ENCODE peak calls at places on chromosomes 3 and 15, in eight cellular contexts. One of them, this sample, is unnamed.

GRCh38 chr3:184186184-184186901 is at the start of gene ABCF3:
- DNase-seq in astrocyte: peak
- DNase-seq in hepatocyte: no peak
- DNase-seq in CD4-positive, alpha-beta T cell: no peak
- DNase-seq in neural progenitor cell: no peak
- DNase-seq in thoracic aorta: no peak
- DNase-seq in adrenal gland: peak
- DNase-seq in B cell: no peak
- DNase-seq in this sample: no peak

GRCh38 chr15:101459579-101460300 is 29.8 kb downstream of the PCSK6 start:
- DNase-seq in astrocyte: no peak
- DNase-seq in hepatocyte: no peak
- DNase-seq in CD4-positive, alpha-beta T cell: no peak
- DNase-seq in neural progenitor cell: no peak
- DNase-seq in thoracic aorta: no peak
- DNase-seq in adrenal gland: no peak
- DNase-seq in B cell: no peak
- DNase-seq in this sample: no peak

GRCh38 chr15:25242957-25243799 is 195.6 kb downstream of the UBE3A start:
- DNase-seq in astrocyte: no peak
- DNase-seq in hepatocyte: no peak
- DNase-seq in CD4-positive, alpha-beta T cell: no peak
- DNase-seq in neural progenitor cell: no peak
- DNase-seq in thoracic aorta: no peak
- DNase-seq in adrenal gland: peak
- DNase-seq in B cell: no peak
- DNase-seq in this sample: no peak

GRCh38 chr15:71291723-71292122 is 176.5 kb downstream of the THSD4 start:
- DNase-seq in astrocyte: no peak
- DNase-seq in hepatocyte: no peak
- DNase-seq in CD4-positive, alpha-beta T cell: no peak
- DNase-seq in neural progenitor cell: no peak
- DNase-seq in thoracic aorta: no peak
- DNase-seq in adrenal gland: no peak
- DNase-seq in B cell: no peak
- DNase-seq in this sample: no peak

GRCh38 chr15:85542895-85543331 is 162.5 kb downstream of the AKAP13 start:
- DNase-seq in astrocyte: no peak
- DNase-seq in hepatocyte: no peak
- DNase-seq in CD4-positive, alpha-beta T cell: no peak
- DNase-seq in neural progenitor cell: no peak
- DNase-seq in thoracic aorta: no peak
- DNase-seq in adrenal gland: no peak
- DNase-seq in B cell: no peak
- DNase-seq in this sample: peak

GRCh38 chr3:110773413-110773954 is 298.1 kb upstream of the NECTIN3 start:
- DNase-seq in astrocyte: peak
- DNase-seq in hepatocyte: peak
- DNase-seq in CD4-positive, alpha-beta T cell: no peak
- DNase-seq in neural progenitor cell: no peak
- DNase-seq in thoracic aorta: no peak
- DNase-seq in adrenal gland: no peak
- DNase-seq in B cell: no peak
- DNase-seq in this sample: peak

GRCh38 chr3:178950676-178951075 is 120.9 kb downstream of the ZMAT3 start:
- DNase-seq in astrocyte: no peak
- DNase-seq in hepatocyte: no peak
- DNase-seq in CD4-positive, alpha-beta T cell: no peak
- DNase-seq in neural progenitor cell: no peak
- DNase-seq in thoracic aorta: no peak
- DNase-seq in adrenal gland: no peak
- DNase-seq in B cell: no peak
- DNase-seq in this sample: no peak

GRCh38 chr15:42401544-42402478 is 42.5 kb downstream of the CAPN3 start:
- DNase-seq in astrocyte: no peak
- DNase-seq in hepatocyte: no peak
- DNase-seq in CD4-positive, alpha-beta T cell: no peak
- DNase-seq in neural progenitor cell: no peak
- DNase-seq in thoracic aorta: no peak
- DNase-seq in adrenal gland: no peak
- DNase-seq in B cell: no peak
- DNase-seq in this sample: no peak

GRCh38 chr3:42846682-42847522 is 28.8 kb downstream of the CYP8B1 start:
- DNase-seq in astrocyte: no peak
- DNase-seq in hepatocyte: no peak
- DNase-seq in CD4-positive, alpha-beta T cell: no peak
- DNase-seq in neural progenitor cell: no peak
- DNase-seq in thoracic aorta: no peak
- DNase-seq in adrenal gland: peak
- DNase-seq in B cell: peak
- DNase-seq in this sample: no peak

GRCh38 chr3:159948423-159949140 is 40.1 kb upstream of the IL12A start:
- DNase-seq in astrocyte: peak
- DNase-seq in hepatocyte: no peak
- DNase-seq in CD4-positive, alpha-beta T cell: no peak
- DNase-seq in neural progenitor cell: no peak
- DNase-seq in thoracic aorta: no peak
- DNase-seq in adrenal gland: no peak
- DNase-seq in B cell: no peak
- DNase-seq in this sample: no peak

GRCh38 chr3:169744332-169745054 is 20.4 kb downstream of the TERC start:
- DNase-seq in astrocyte: peak
- DNase-seq in hepatocyte: no peak
- DNase-seq in CD4-positive, alpha-beta T cell: no peak
- DNase-seq in neural progenitor cell: peak
- DNase-seq in thoracic aorta: no peak
- DNase-seq in adrenal gland: no peak
- DNase-seq in B cell: peak
- DNase-seq in this sample: no peak

GRCh38 chr3:41155834-41156233 is 43.5 kb upstream of the CTNNB1 start:
- DNase-seq in astrocyte: no peak
- DNase-seq in hepatocyte: no peak
- DNase-seq in CD4-positive, alpha-beta T cell: no peak
- DNase-seq in neural progenitor cell: no peak
- DNase-seq in thoracic aorta: no peak
- DNase-seq in adrenal gland: no peak
- DNase-seq in B cell: no peak
- DNase-seq in this sample: no peak

GRCh38 chr15:65332662-65333440 is 28.4 kb downstream of the RNU5B-1 start:
- DNase-seq in astrocyte: no peak
- DNase-seq in hepatocyte: no peak
- DNase-seq in CD4-positive, alpha-beta T cell: no peak
- DNase-seq in neural progenitor cell: no peak
- DNase-seq in thoracic aorta: no peak
- DNase-seq in adrenal gland: no peak
- DNase-seq in B cell: peak
- DNase-seq in this sample: no peak

GRCh38 chr3:86969500-86970189 is 21.3 kb downstream of the VGLL3 start:
- DNase-seq in astrocyte: no peak
- DNase-seq in hepatocyte: no peak
- DNase-seq in CD4-positive, alpha-beta T cell: no peak
- DNase-seq in neural progenitor cell: peak
- DNase-seq in thoracic aorta: no peak
- DNase-seq in adrenal gland: peak
- DNase-seq in B cell: no peak
- DNase-seq in this sample: peak

GRCh38 chr3:126100688-126101301 is 16.9 kb upstream of the SLC41A3 start:
- DNase-seq in astrocyte: peak
- DNase-seq in hepatocyte: no peak
- DNase-seq in CD4-positive, alpha-beta T cell: no peak
- DNase-seq in neural progenitor cell: no peak
- DNase-seq in thoracic aorta: no peak
- DNase-seq in adrenal gland: peak
- DNase-seq in B cell: no peak
- DNase-seq in this sample: no peak

GRCh38 chr15:57743424-57743823 is 36.9 kb downstream of the POLR2M start:
- DNase-seq in astrocyte: no peak
- DNase-seq in hepatocyte: no peak
- DNase-seq in CD4-positive, alpha-beta T cell: no peak
- DNase-seq in neural progenitor cell: peak
- DNase-seq in thoracic aorta: no peak
- DNase-seq in adrenal gland: no peak
- DNase-seq in B cell: no peak
- DNase-seq in this sample: peak

GRCh38 chr15:63826513-63826912 is 7.2 kb downstream of the HERC1 start:
- DNase-seq in astrocyte: no peak
- DNase-seq in hepatocyte: no peak
- DNase-seq in CD4-positive, alpha-beta T cell: no peak
- DNase-seq in neural progenitor cell: no peak
- DNase-seq in thoracic aorta: no peak
- DNase-seq in adrenal gland: no peak
- DNase-seq in B cell: no peak
- DNase-seq in this sample: peak

GRCh38 chr3:13016083-13016725 is 57.0 kb downstream of the IQSEC1 start:
- DNase-seq in astrocyte: no peak
- DNase-seq in hepatocyte: no peak
- DNase-seq in CD4-positive, alpha-beta T cell: peak
- DNase-seq in neural progenitor cell: no peak
- DNase-seq in thoracic aorta: no peak
- DNase-seq in adrenal gland: peak
- DNase-seq in B cell: peak
- DNase-seq in this sample: no peak

GRCh38 chr3:125212096-125212508 is 446 bp downstream of the SLC12A8 start:
- DNase-seq in astrocyte: no peak
- DNase-seq in hepatocyte: peak
- DNase-seq in CD4-positive, alpha-beta T cell: no peak
- DNase-seq in neural progenitor cell: peak
- DNase-seq in thoracic aorta: no peak
- DNase-seq in adrenal gland: no peak
- DNase-seq in B cell: no peak
- DNase-seq in this sample: peak

GRCh38 chr3:30657914-30658313 is 51.5 kb downstream of the TGFBR2 start:
- DNase-seq in astrocyte: peak
- DNase-seq in hepatocyte: no peak
- DNase-seq in CD4-positive, alpha-beta T cell: no peak
- DNase-seq in neural progenitor cell: no peak
- DNase-seq in thoracic aorta: no peak
- DNase-seq in adrenal gland: no peak
- DNase-seq in B cell: no peak
- DNase-seq in this sample: no peak

GRCh38 chr3:46856576-46857471 is 6.4 kb downstream of the MYL3 start:
- DNase-seq in astrocyte: no peak
- DNase-seq in hepatocyte: no peak
- DNase-seq in CD4-positive, alpha-beta T cell: no peak
- DNase-seq in neural progenitor cell: peak
- DNase-seq in thoracic aorta: no peak
- DNase-seq in adrenal gland: no peak
- DNase-seq in B cell: no peak
- DNase-seq in this sample: no peak

GRCh38 chr15:78393137-78393536 is 44.9 kb upstream of the IREB2 start:
- DNase-seq in astrocyte: no peak
- DNase-seq in hepatocyte: no peak
- DNase-seq in CD4-positive, alpha-beta T cell: no peak
- DNase-seq in neural progenitor cell: no peak
- DNase-seq in thoracic aorta: no peak
- DNase-seq in adrenal gland: no peak
- DNase-seq in B cell: no peak
- DNase-seq in this sample: no peak

GRCh38 chr3:78337801-78338211 is 1297.9 kb downstream of the ROBO2 start:
- DNase-seq in astrocyte: peak
- DNase-seq in hepatocyte: no peak
- DNase-seq in CD4-positive, alpha-beta T cell: no peak
- DNase-seq in neural progenitor cell: no peak
- DNase-seq in thoracic aorta: no peak
- DNase-seq in adrenal gland: no peak
- DNase-seq in B cell: no peak
- DNase-seq in this sample: no peak

GRCh38 chr15:73078722-73079121 is 26.5 kb downstream of the NEO1 start:
- DNase-seq in astrocyte: peak
- DNase-seq in hepatocyte: peak
- DNase-seq in CD4-positive, alpha-beta T cell: no peak
- DNase-seq in neural progenitor cell: peak
- DNase-seq in thoracic aorta: no peak
- DNase-seq in adrenal gland: no peak
- DNase-seq in B cell: no peak
- DNase-seq in this sample: peak

GRCh38 chr3:21641959-21642358 is 109.1 kb downstream of the ZNF385D start:
- DNase-seq in astrocyte: no peak
- DNase-seq in hepatocyte: no peak
- DNase-seq in CD4-positive, alpha-beta T cell: no peak
- DNase-seq in neural progenitor cell: no peak
- DNase-seq in thoracic aorta: no peak
- DNase-seq in adrenal gland: no peak
- DNase-seq in B cell: no peak
- DNase-seq in this sample: no peak

GRCh38 chr15:40272713-40273056 is 10.2 kb downstream of the ANKRD63 start:
- DNase-seq in astrocyte: no peak
- DNase-seq in hepatocyte: no peak
- DNase-seq in CD4-positive, alpha-beta T cell: no peak
- DNase-seq in neural progenitor cell: no peak
- DNase-seq in thoracic aorta: no peak
- DNase-seq in adrenal gland: no peak
- DNase-seq in B cell: no peak
- DNase-seq in this sample: peak
- TF ChIP-seq CTCF in astrocyte: no peak
- TF ChIP-seq CTCF in hepatocyte: no peak
- TF ChIP-seq CTCF in CD4-positive, alpha-beta T cell: no peak
- TF ChIP-seq CTCF in neural progenitor cell: no peak
- TF ChIP-seq CTCF in thoracic aorta: no peak
- TF ChIP-seq CTCF in adrenal gland: no peak
- TF ChIP-seq CTCF in B cell: no peak
- TF ChIP-seq CTCF in this sample: no peak

DNA sequence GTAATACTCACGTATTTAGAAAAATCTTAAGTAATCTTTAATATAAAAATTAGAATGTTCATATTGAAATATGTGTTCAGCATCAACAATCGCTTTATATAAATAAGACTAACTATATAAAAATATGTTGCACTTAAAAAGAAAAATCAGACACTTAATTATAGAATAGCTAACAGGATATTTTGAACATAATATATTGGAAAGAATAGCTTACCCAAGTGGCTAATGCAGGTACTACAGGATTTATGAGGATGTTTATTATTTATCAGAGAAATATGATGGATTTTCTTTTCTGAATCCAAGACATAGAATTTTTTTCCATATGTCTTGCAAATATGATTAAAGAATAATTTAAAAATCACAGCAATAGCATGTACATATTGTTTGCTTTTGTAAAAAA is 567.9 kb upstream of the GBE1 start:
- DNase-seq in astrocyte: no peak
- DNase-seq in hepatocyte: no peak
- DNase-seq in CD4-positive, alpha-beta T cell: no peak
- DNase-seq in neural progenitor cell: no peak
- DNase-seq in thoracic aorta: no peak
- DNase-seq in adrenal gland: no peak
- DNase-seq in B cell: no peak
- DNase-seq in this sample: no peak
- TF ChIP-seq CTCF in astrocyte: peak
- TF ChIP-seq CTCF in hepatocyte: peak
- TF ChIP-seq CTCF in CD4-positive, alpha-beta T cell: no peak
- TF ChIP-seq CTCF in neural progenitor cell: peak
- TF ChIP-seq CTCF in thoracic aorta: no peak
- TF ChIP-seq CTCF in adrenal gland: peak
- TF ChIP-seq CTCF in B cell: peak
- TF ChIP-seq CTCF in this sample: no peak

GRCh38 chr3:150567328-150567727 is 20.7 kb downstream of the EIF2A start:
- DNase-seq in astrocyte: no peak
- DNase-seq in hepatocyte: no peak
- DNase-seq in CD4-positive, alpha-beta T cell: no peak
- DNase-seq in neural progenitor cell: no peak
- DNase-seq in thoracic aorta: no peak
- DNase-seq in adrenal gland: no peak
- DNase-seq in B cell: no peak
- DNase-seq in this sample: no peak
- TF ChIP-seq CTCF in astrocyte: no peak
- TF ChIP-seq CTCF in hepatocyte: no peak
- TF ChIP-seq CTCF in CD4-positive, alpha-beta T cell: no peak
- TF ChIP-seq CTCF in neural progenitor cell: no peak
- TF ChIP-seq CTCF in thoracic aorta: no peak
- TF ChIP-seq CTCF in adrenal gland: no peak
- TF ChIP-seq CTCF in B cell: no peak
- TF ChIP-seq CTCF in this sample: no peak

GRCh38 chr3:143430582-143430981 is 311.0 kb downstream of the CHST2 start:
- DNase-seq in astrocyte: no peak
- DNase-seq in hepatocyte: no peak
- DNase-seq in CD4-positive, alpha-beta T cell: no peak
- DNase-seq in neural progenitor cell: no peak
- DNase-seq in thoracic aorta: no peak
- DNase-seq in adrenal gland: no peak
- DNase-seq in B cell: no peak
- DNase-seq in this sample: no peak
- TF ChIP-seq CTCF in astrocyte: no peak
- TF ChIP-seq CTCF in hepatocyte: no peak
- TF ChIP-seq CTCF in CD4-positive, alpha-beta T cell: no peak
- TF ChIP-seq CTCF in neural progenitor cell: no peak
- TF ChIP-seq CTCF in thoracic aorta: no peak
- TF ChIP-seq CTCF in adrenal gland: no peak
- TF ChIP-seq CTCF in B cell: no peak
- TF ChIP-seq CTCF in this sample: no peak